ENCODE peak calls at places on chromosomes 7 and 10, in ten cellular contexts. M, Q, K, D, R, L, T, X, G and C are unnamed samples.

GRCh38 chr7:127650842-127651555 is 995 bp upstream of the SND1 start:
- DNase-seq in M (no peak), Q (no peak), K (peak), D (no peak), R (peak), L (peak), T (no peak), X (no peak), G (no peak), C (no peak)

GRCh38 chr7:134140889-134141867 is 14.0 kb downstream of the LRGUK start:
- DNase-seq in M (peak), Q (peak), K (peak), D (peak), R (peak), L (peak), T (peak), X (peak), G (peak), C (peak)

GRCh38 chr10:106189254-106189653 is 975.3 kb downstream of the SORCS1 start:
- DNase-seq in M (no peak), Q (peak), K (peak), D (no peak), R (peak), L (no peak), T (no peak), X (no peak), G (no peak), C (no peak)

GRCh38 chr10:78805176-78805575 is 263.6 kb upstream of the ZMIZ1 start:
- DNase-seq in M (peak), Q (peak), K (peak), D (peak), R (peak), L (no peak), T (peak), X (no peak), G (peak), C (no peak)

GRCh38 chr7:85479918-85480658 is 293.2 kb upstream of the SEMA3D start:
- DNase-seq in M (no peak), Q (peak), K (no peak), D (no peak), R (no peak), L (no peak), T (no peak), X (no peak), G (no peak), C (no peak)

GRCh38 chr10:69456880-69457693 is 5.8 kb downstream of the TSPAN15 start:
- DNase-seq in M (no peak), Q (no peak), K (no peak), D (no peak), R (no peak), L (no peak), T (no peak), X (no peak), G (peak), C (no peak)

GRCh38 chr7:44348300-44348699 is 22.9 kb upstream of the CAMK2B start:
- DNase-seq in M (no peak), Q (peak), K (peak), D (no peak), R (peak), L (no peak), T (peak), X (no peak), G (no peak), C (no peak)

GRCh38 chr7:133077394-133077793 is 4.5 kb downstream of the CHCHD3 start:
- DNase-seq in M (no peak), Q (no peak), K (no peak), D (no peak), R (no peak), L (no peak), T (no peak), X (no peak), G (no peak), C (no peak)